ENCODE peak calls at places on chromosomes 7 and 10, in four cellular contexts. U is cardiac muscle cell, W is PC-3, X is heart right ventricle. H is an unnamed sample.

GRCh38 chr10:654647-654996 is 34.8 kb downstream of the DIP2C start:
- DNase-seq in W (no peak), U (no peak), X (no peak), H (no peak)

GRCh38 chr10:88066319-88066718 is 202.9 kb downstream of the PTEN start:
- DNase-seq in U (no peak), X (no peak), W (no peak), H (no peak)

GRCh38 chr7:151115121-151115835 is 29.0 kb downstream of the AGAP3 start:
- DNase-seq in X (no peak), U (peak; percentile 71), W (peak; percentile 23), H (no peak)

GRCh38 chr7:26035552-26035951 is 116.4 kb upstream of the NFE2L3 start:
- DNase-seq in X (no peak), U (no peak), W (no peak), H (no peak)

GRCh38 chr7:155870334-155871180 is 58.3 kb upstream of the SHH start:
- DNase-seq in X (no peak), W (no peak), U (no peak), H (no peak)

GRCh38 chr7:76333388-76334101 is 25.2 kb downstream of the YWHAG start:
- DNase-seq in X (peak; percentile 73), W (no peak), U (peak; percentile 84), H (peak; percentile 80)

GRCh38 chr7:71780282-71780681 is 631.9 kb downstream of the CALN1 start:
- DNase-seq in X (no peak), U (no peak), W (no peak), H (no peak)

GRCh38 chr10:96512524-96512991 is 1.2 kb downstream of the TLL2 start:
- DNase-seq in X (peak; percentile 36), W (no peak), U (peak; percentile 63), H (peak; percentile 29)

GRCh38 chr7:128114806-128115205 is 83.6 kb upstream of the LRRC4 start:
- DNase-seq in X (no peak), U (no peak), W (no peak), H (no peak)

GRCh38 chr10:132413226-132414205 is 16.5 kb downstream of the PWWP2B start:
- DNase-seq in W (no peak), U (no peak), X (peak; percentile 21), H (no peak)

GRCh38 chr7:88357295-88357694 is 50.6 kb upstream of the STEAP4 start:
- DNase-seq in U (no peak), W (peak; percentile 63), X (peak; percentile 12), H (peak; percentile 19)

GRCh38 chr10:65611592-65611991 is 1314.2 kb upstream of the LRRTM3 start:
- DNase-seq in U (no peak), W (peak; percentile 59), X (no peak), H (no peak)

GRCh38 chr7:36006656-36007229 is 146.3 kb upstream of the EEPD1 start:
- DNase-seq in W (no peak), X (no peak), U (no peak), H (no peak)

GRCh38 chr7:157693071-157693520 is 356.3 kb downstream of the DNAJB6 start:
- DNase-seq in U (no peak), X (no peak), W (no peak), H (no peak)

GRCh38 chr7:155457544-155458316 is at the start of gene EN2:
- DNase-seq in U (peak; percentile 30), W (peak; percentile 7), X (no peak), H (no peak)

GRCh38 chr10:124745678-124746077 is 1.5 kb upstream of the FAM53B start:
- DNase-seq in X (no peak), U (peak; percentile 59), W (peak; percentile 76), H (no peak)

GRCh38 chr10:89302628-89303027 is 782 bp downstream of the IFIT2 start:
- DNase-seq in U (no peak), W (peak; percentile 42), X (no peak), H (no peak)

GRCh38 chr7:49986191-49986590 is 106.9 kb downstream of the ZPBP start:
- DNase-seq in U (no peak), X (no peak), W (no peak), H (no peak)

GRCh38 chr10:944034-944831 is 12.7 kb upstream of the LARP4B start:
- DNase-seq in W (no peak), U (no peak), X (peak; percentile 60), H (peak; percentile 59)

GRCh38 chr7:121282129-121282528 is 46.7 kb upstream of the WNT16 start:
- DNase-seq in X (no peak), U (no peak), W (no peak), H (no peak)

DNA sequence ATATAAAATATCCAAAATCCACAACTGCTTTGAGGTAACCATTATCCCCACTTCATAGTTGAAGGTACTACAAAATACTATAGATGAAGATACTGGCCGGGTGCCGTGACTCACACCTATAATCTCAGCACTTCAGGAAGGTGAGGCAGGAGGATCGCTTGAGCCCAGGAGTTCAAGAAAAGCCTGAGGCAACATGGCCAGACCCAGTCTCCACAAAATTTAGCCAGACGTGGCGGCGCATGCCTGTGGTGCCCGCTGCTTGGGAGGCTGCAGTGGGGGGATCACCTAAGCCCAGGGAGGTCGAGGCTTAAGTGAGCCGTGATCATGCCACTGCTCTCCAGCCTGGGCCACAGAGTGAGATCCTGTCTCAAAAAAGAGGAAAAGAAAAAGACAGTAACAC is 21.7 kb downstream of the TMEM254 start:
- DNase-seq in W (no peak), U (no peak), X (no peak), H (no peak)
- H3K4me3 ChIP-seq in W (no peak overlapping the region), U (no peak overlapping the region), X (no peak overlapping the region), H (no peak overlapping the region)

GRCh38 chr10:114057845-114058244 is 14.2 kb downstream of the ADRB1 start:
- DNase-seq in W (no peak), U (no peak), X (no peak), H (no peak)
- H3K4me1 ChIP-seq in W (no peaks in the 10 kb centered on the region), U (peaks cover 6% of the 10 kb centered on the region), X (peaks cover 28% of the 10 kb centered on the region), H (peaks cover 77% of the 10 kb centered on the region)

GRCh38 chr10:73780301-73780700 is 1.5 kb upstream of the CHCHD1 start:
- DNase-seq in X (no peak), U (no peak), W (no peak), H (no peak)

GRCh38 chr10:73779539-73780197 is 2.2 kb upstream of the CHCHD1 start:
- DNase-seq in W (no peak), U (no peak), X (no peak), H (no peak)

GRCh38 chr10:73781548-73781878 is 335 bp upstream of the CHCHD1 start:
- DNase-seq in X (no peak), U (no peak), W (no peak), H (no peak)

GRCh38 chr10:73781879-73782748 is at the start of gene CHCHD1:
- DNase-seq in X (peak; percentile 95), U (peak; percentile 92), W (peak; percentile 100), H (peak; percentile 94)

GRCh38 chr10:73780966-73781365 is 882 bp upstream of the CHCHD1 start:
- DNase-seq in U (no peak), W (peak; percentile 50), X (no peak), H (no peak)
- H3K4me3 ChIP-seq in U (peak overlapping the region; percentile 70), W (peak overlapping the region; percentile 66), X (peak overlapping the region; percentile 84), H (peak overlapping the region; percentile 90)

GRCh38 chr10:77603529-77603927 is 34.1 kb downstream of the KCNMA1 start:
- DNase-seq in W (peak; percentile 34), X (no peak), U (no peak), H (no peak)
- H3K4me1 ChIP-seq in W (peaks cover 61% of the 10 kb centered on the region), X (no peaks in the 10 kb centered on the region), U (no peaks in the 10 kb centered on the region), H (no peaks in the 10 kb centered on the region)

GRCh38 chr7:4820405-4820967 is 41.3 kb downstream of the PAPOLB start:
- DNase-seq in X (no peak), W (no peak), U (no peak), H (no peak)

GRCh38 chr7:4820968-4821471 is 40.8 kb downstream of the PAPOLB start:
- DNase-seq in X (no peak), W (no peak), U (no peak), H (no peak)

GRCh38 chr7:4824120-4824775 is 37.6 kb downstream of the PAPOLB start:
- DNase-seq in U (no peak), W (no peak), X (no peak), H (no peak)

GRCh38 chr7:4825081-4825480 is 36.7 kb downstream of the PAPOLB start:
- DNase-seq in U (no peak), X (no peak), W (no peak), H (no peak)

GRCh38 chr7:4823442-4824119 is 38.2 kb downstream of the PAPOLB start:
- DNase-seq in U (no peak), X (no peak), W (no peak), H (no peak)
- H3K4me3 ChIP-seq in U (no peak overlapping the region), X (no peak overlapping the region), W (no peak overlapping the region), H (no peak overlapping the region)

GRCh38 chr10:51201947-51202346 is 127.7 kb downstream of the PRKG1 start:
- DNase-seq in U (no peak), W (no peak), X (no peak), H (no peak)

GRCh38 chr10:51203359-51203758 is 129.1 kb downstream of the PRKG1 start:
- DNase-seq in U (no peak), W (no peak), X (no peak), H (no peak)

GRCh38 chr10:51204691-51205090 is 130.4 kb downstream of the PRKG1 start:
- DNase-seq in U (no peak), X (no peak), W (no peak), H (no peak)

GRCh38 chr10:51204076-51204475 is 129.8 kb downstream of the PRKG1 start:
- DNase-seq in W (no peak), X (no peak), U (no peak), H (no peak)

GRCh38 chr10:51206471-51206870 is 132.2 kb downstream of the PRKG1 start:
- DNase-seq in U (no peak), X (no peak), W (no peak), H (no peak)
- H3K4me1 ChIP-seq in U (no peaks in the 10 kb centered on the region), X (peaks cover 19% of the 10 kb centered on the region), W (no peaks in the 10 kb centered on the region), H (peaks cover 29% of the 10 kb centered on the region)

GRCh38 chr7:130921391-130922180 is 187.6 kb upstream of the KLF14 start:
- DNase-seq in W (no peak), U (peak; percentile 16), X (peak; percentile 43), H (peak; percentile 49)
- H3K4me3 ChIP-seq in W (no peak overlapping the region), U (no peak overlapping the region), X (peak overlapping the region; percentile 20), H (peak overlapping the region; percentile 57)

DNA sequence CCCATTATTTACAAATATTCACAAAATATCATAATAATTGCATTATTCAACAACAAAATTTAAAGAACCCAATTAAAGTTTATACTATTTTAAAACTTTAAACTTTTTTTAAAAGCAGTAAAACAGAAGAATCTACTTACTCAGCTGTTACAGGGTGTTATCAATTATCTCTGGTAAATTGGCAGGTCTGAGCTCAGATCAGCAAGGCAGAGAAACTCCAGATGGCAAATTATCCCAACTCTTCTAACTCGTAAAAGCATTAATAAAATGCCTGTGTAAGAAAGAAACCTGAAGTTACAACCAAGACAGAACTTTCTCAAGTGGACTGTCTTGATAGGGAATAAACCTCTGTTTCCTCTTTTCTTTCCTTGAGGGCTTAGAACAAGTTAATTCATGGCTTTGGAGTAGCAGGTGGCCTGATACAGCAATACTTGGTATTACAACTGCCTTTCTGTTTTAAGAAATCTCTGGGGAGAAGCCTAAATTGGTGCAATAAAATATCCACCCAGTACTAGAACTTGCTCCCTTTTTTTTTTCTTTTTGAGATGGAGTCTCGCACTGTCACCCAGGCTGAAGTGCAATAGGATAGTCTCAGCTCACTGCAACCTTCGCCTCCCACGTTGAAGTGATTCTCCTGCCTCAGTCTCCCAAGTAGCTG is 275.3 kb upstream of the MKLN1 start:
- DNase-seq in W (no peak), X (no peak), U (no peak), H (no peak)
- H3K4me1 ChIP-seq in W (no peaks in the 10 kb centered on the region), X (peaks cover 76% of the 10 kb centered on the region), U (no peaks in the 10 kb centered on the region), H (peaks cover 97% of the 10 kb centered on the region)

H was measured in left ventricle myocardium inferior.